ENCODE peak calls at places on chromosomes 4 and X, in nine cellular contexts. E, I, F, G, R, L, O, C and P are unnamed samples.

GRCh38 chr4:166400270-166400894 is 527.3 kb downstream of the TLL1 start:
- DNase-seq in E (peak), I (peak), F (no peak), G (no peak), R (no peak), L (no peak), O (no peak), C (no peak), P (no peak)

GRCh38 chrX:40063555-40063954 is 34.2 kb downstream of the BCOR start:
- DNase-seq in E (peak), I (no peak), F (no peak), G (no peak), R (no peak), L (no peak), O (no peak), C (no peak), P (no peak)

GRCh38 chr4:54101190-54102041 is 1.5 kb downstream of the GSX2 start:
- DNase-seq in E (no peak), I (no peak), F (no peak), G (no peak), R (no peak), L (no peak), O (no peak), C (no peak), P (no peak)

GRCh38 chr4:2289955-2290333 is 28.0 kb upstream of the MXD4 start:
- DNase-seq in E (no peak), I (no peak), F (peak), G (no peak), R (no peak), L (no peak), O (no peak), C (no peak), P (no peak)

GRCh38 chrX:2764766-2765666 is 13.2 kb downstream of the XG start:
- DNase-seq in E (no peak), I (no peak), F (no peak), G (no peak), R (no peak), L (no peak), O (no peak), C (no peak), P (no peak)

GRCh38 chrX:102155806-102156179 is at the start of gene BEX5:
- DNase-seq in E (peak), I (peak), F (no peak), G (peak), R (no peak), L (peak), O (peak), C (peak), P (no peak)

GRCh38 chr4:158094413-158095110 is 78.3 kb downstream of the GASK1B start:
- DNase-seq in E (no peak), I (no peak), F (no peak), G (no peak), R (no peak), L (no peak), O (peak), C (peak), P (no peak)

GRCh38 chr4:10225096-10225495 is 108.5 kb upstream of the WDR1 start:
- DNase-seq in E (no peak), I (no peak), F (no peak), G (no peak), R (no peak), L (no peak), O (no peak), C (no peak), P (peak)

GRCh38 chrX:56343664-56344063 is 111.5 kb downstream of the KLF8 start:
- DNase-seq in E (no peak), I (no peak), F (no peak), G (no peak), R (no peak), L (no peak), O (no peak), C (no peak), P (no peak)

GRCh38 chr4:70505152-70505748 is 13.1 kb upstream of the AMTN start:
- DNase-seq in E (peak), I (peak), F (peak), G (peak), R (peak), L (peak), O (peak), C (peak), P (peak)

GRCh38 chr4:39446842-39447573 is 11.7 kb downstream of the RPL9 start:
- DNase-seq in E (no peak), I (no peak), F (no peak), G (no peak), R (no peak), L (no peak), O (peak), C (peak), P (no peak)

GRCh38 chr4:24248674-24249644 is 335.4 kb downstream of the DHX15 start:
- DNase-seq in E (peak), I (no peak), F (no peak), G (no peak), R (no peak), L (no peak), O (no peak), C (no peak), P (no peak)

GRCh38 chrX:74009041-74009440 is 294.9 kb upstream of the ZCCHC13 start:
- DNase-seq in E (no peak), I (no peak), F (no peak), G (no peak), R (no peak), L (no peak), O (peak), C (peak), P (no peak)

GRCh38 chr4:23166919-23167318 is 474.2 kb downstream of the GBA3 start:
- DNase-seq in E (no peak), I (no peak), F (no peak), G (no peak), R (no peak), L (no peak), O (no peak), C (no peak), P (no peak)

GRCh38 chrX:120560405-120560841 is 339 bp downstream of the CUL4B start:
- DNase-seq in E (peak), I (no peak), F (no peak), G (no peak), R (peak), L (no peak), O (no peak), C (peak), P (no peak)

GRCh38 chrX:18549643-18550042 is 122.3 kb downstream of the RS1 start:
- DNase-seq in E (no peak), I (no peak), F (no peak), G (no peak), R (no peak), L (no peak), O (no peak), C (no peak), P (no peak)

GRCh38 chrX:115561605-115562491 is 874 bp downstream of the PLS3 start:
- DNase-seq in E (peak), I (peak), F (no peak), G (peak), R (peak), L (no peak), O (peak), C (peak), P (no peak)